ENCODE peak calls at places on chromosomes 7 and 10, in seven cellular contexts. N, U, E, S, H, I and C are unnamed samples.

GRCh38 chr10:132460691-132461090 is 63.7 kb downstream of the PWWP2B start:
- DNase-seq in N (no peak), U (no peak), E (no peak), S (no peak), H (peak), I (no peak), C (no peak)

GRCh38 chr7:74379938-74380337 is 73.8 kb upstream of the GTF2IRD1 start:
- DNase-seq in N (no peak), U (no peak), E (no peak), S (no peak), H (no peak), I (no peak), C (no peak)

GRCh38 chr7:160958-161725 is 31.2 kb upstream of the FAM20C start:
- DNase-seq in N (no peak), U (no peak), E (no peak), S (no peak), H (peak), I (no peak), C (no peak)

GRCh38 chr7:127367679-127368078 is 24.8 kb downstream of the ZNF800 start:
- DNase-seq in N (no peak), U (no peak), E (no peak), S (no peak), H (no peak), I (no peak), C (no peak)

GRCh38 chr10:91597397-91597881 is 35.4 kb downstream of the PPP1R3C start:
- DNase-seq in N (no peak), U (no peak), E (no peak), S (no peak), H (no peak), I (no peak), C (peak)

GRCh38 chr7:24894670-24895221 is 85.2 kb downstream of the OSBPL3 start:
- DNase-seq in N (no peak), U (no peak), E (no peak), S (no peak), H (no peak), I (no peak), C (no peak)

GRCh38 chr10:97705006-97705670 is 8.4 kb upstream of the MARVELD1 start:
- DNase-seq in N (no peak), U (no peak), E (no peak), S (no peak), H (no peak), I (no peak), C (no peak)

GRCh38 chr7:51187941-51188340 is 128.7 kb downstream of the COBL start:
- DNase-seq in N (no peak), U (no peak), E (peak), S (no peak), H (no peak), I (peak), C (no peak)

GRCh38 chr7:24905996-24906770 is 73.8 kb downstream of the OSBPL3 start:
- DNase-seq in N (no peak), U (no peak), E (no peak), S (no peak), H (peak), I (no peak), C (no peak)

GRCh38 chr10:22537810-22538209 is 176.6 kb downstream of the PIP4K2A start:
- DNase-seq in N (no peak), U (no peak), E (no peak), S (no peak), H (no peak), I (no peak), C (no peak)

GRCh38 chr7:22931011-22931410 is 82.9 kb downstream of the HYCC1 start:
- DNase-seq in N (no peak), U (no peak), E (no peak), S (no peak), H (no peak), I (no peak), C (no peak)

GRCh38 chr10:76049581-76050290 is 618.3 kb downstream of the LRMDA start:
- DNase-seq in N (no peak), U (no peak), E (no peak), S (no peak), H (no peak), I (no peak), C (no peak)

GRCh38 chr7:80449841-80450240 is 62.0 kb downstream of the GNAT3 start:
- DNase-seq in N (no peak), U (no peak), E (no peak), S (no peak), H (no peak), I (no peak), C (no peak)

GRCh38 chr10:6920072-6921019 is 340.3 kb upstream of the PRKCQ start:
- DNase-seq in N (no peak), U (peak), E (peak), S (peak), H (peak), I (peak), C (no peak)

GRCh38 chr10:133520193-133520738 is 6.9 kb upstream of the CYP2E1 start:
- DNase-seq in N (no peak), U (peak), E (peak), S (peak), H (peak), I (peak), C (peak)

GRCh38 chr7:135808206-135808605 is 59.6 kb upstream of the FAM180A start:
- DNase-seq in N (no peak), U (no peak), E (no peak), S (no peak), H (no peak), I (no peak), C (no peak)

GRCh38 chr10:88253120-88253519 is 330.0 kb downstream of the RNLS start:
- DNase-seq in N (no peak), U (no peak), E (no peak), S (no peak), H (no peak), I (no peak), C (no peak)

GRCh38 chr10:88259381-88259780 is 323.7 kb downstream of the RNLS start:
- DNase-seq in N (no peak), U (no peak), E (no peak), S (no peak), H (no peak), I (no peak), C (no peak)

GRCh38 chr10:88253622-88254021 is 329.5 kb downstream of the RNLS start:
- DNase-seq in N (no peak), U (no peak), E (no peak), S (no peak), H (peak), I (no peak), C (no peak)

GRCh38 chr10:88254091-88254490 is 329.0 kb downstream of the RNLS start:
- DNase-seq in N (no peak), U (no peak), E (no peak), S (no peak), H (peak), I (peak), C (no peak)

GRCh38 chr10:88256013-88256680 is 327.0 kb downstream of the RNLS start:
- DNase-seq in N (no peak), U (no peak), E (no peak), S (no peak), H (peak), I (no peak), C (no peak)
- H3K4me3 ChIP-seq in N (peak), U (no peak), E (no peak), S (no peak), H (no peak), I (no peak), C (no peak)

GRCh38 chr10:62237506-62237905 is 31.1 kb downstream of the RTKN2 start:
- DNase-seq in N (no peak), U (no peak), E (no peak), S (no peak), H (no peak), I (no peak), C (no peak)
- H3K4me3 ChIP-seq in N (no peak), U (no peak), E (no peak), S (no peak), H (no peak), I (no peak), C (no peak)

GRCh38 chr10:127195041-127195506 is 1.3 kb downstream of the INSYN2A start:
- DNase-seq in N (no peak), U (no peak), E (no peak), S (no peak), H (no peak), I (peak), C (no peak)

GRCh38 chr10:127196227-127196954 is at the start of gene INSYN2A:
- DNase-seq in N (no peak), U (no peak), E (no peak), S (no peak), H (peak), I (peak), C (no peak)

GRCh38 chr10:127194598-127194997 is 1.8 kb downstream of the INSYN2A start:
- DNase-seq in N (no peak), U (no peak), E (no peak), S (no peak), H (no peak), I (no peak), C (no peak)

GRCh38 chr10:127196955-127197432 is 603 bp upstream of the INSYN2A start:
- DNase-seq in N (no peak), U (no peak), E (no peak), S (no peak), H (no peak), I (no peak), C (no peak)

DNA sequence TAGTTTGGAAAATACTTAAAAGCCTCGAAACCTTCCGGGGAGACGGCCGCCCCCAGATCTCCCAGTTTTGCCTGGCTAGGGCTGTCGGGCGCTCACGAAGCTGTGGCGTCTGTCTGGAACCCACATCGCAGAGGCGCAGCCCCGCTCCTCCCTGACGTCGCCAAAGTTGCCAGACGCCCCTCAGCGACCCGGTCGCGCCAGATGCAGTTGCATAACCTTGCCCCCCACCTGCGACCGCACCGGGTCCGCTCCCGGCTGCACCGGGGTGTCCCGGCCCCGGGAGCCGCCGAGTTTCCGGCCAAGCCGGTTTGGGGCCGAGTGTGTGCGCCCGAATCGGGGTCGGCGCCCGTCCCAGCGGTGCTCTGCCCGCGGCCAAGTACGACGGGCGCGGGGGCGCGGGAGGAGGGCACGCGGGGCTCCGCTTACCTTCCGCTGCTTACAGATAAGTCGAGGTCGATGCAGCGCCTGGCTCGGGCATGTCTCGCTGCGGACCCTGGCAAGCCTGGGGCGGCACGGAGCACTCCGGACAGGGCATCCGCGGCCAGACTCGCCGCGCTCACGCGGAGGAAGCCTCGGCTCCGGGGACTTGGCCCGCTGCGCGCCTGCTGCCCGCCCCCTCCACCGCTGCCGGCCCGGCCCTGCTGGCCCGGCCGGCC is 692 bp downstream of the INSYN2A start:
- DNase-seq in N (no peak), U (no peak), E (no peak), S (no peak), H (peak), I (no peak), C (no peak)
- H3K4me3 ChIP-seq in N (peak), U (no peak), E (no peak), S (no peak), H (no peak), I (peak), C (peak)

DNA sequence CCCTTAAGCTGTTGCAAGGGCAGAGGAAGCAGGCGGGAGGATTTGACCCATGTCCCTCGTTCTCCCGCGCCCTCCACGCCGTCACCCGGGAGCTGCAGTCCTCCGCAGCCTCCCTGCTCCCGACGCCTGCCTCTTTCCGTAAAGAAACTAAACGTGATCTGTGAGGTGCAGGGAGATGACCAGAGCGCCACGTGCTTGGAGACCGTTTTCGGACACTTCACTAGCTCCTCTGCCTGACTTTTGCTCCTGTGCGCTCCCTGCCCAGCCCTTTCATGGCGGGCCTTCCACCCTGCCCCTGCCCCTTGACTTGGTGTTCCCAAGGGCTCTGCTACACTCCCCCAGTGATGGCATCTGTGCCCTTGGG is 171.2 kb downstream of the LSM5 start:
- DNase-seq in N (no peak), U (no peak), E (no peak), S (no peak), H (no peak), I (no peak), C (no peak)
- H3K4me3 ChIP-seq in N (no peak), U (no peak), E (no peak), S (no peak), H (peak), I (no peak), C (no peak)

GRCh38 chr10:3333426-3333825 is 160.8 kb upstream of the PITRM1 start:
- DNase-seq in N (no peak), U (no peak), E (no peak), S (no peak), H (no peak), I (no peak), C (no peak)

GRCh38 chr10:3331680-3332230 is 159.2 kb upstream of the PITRM1 start:
- DNase-seq in N (no peak), U (no peak), E (no peak), S (no peak), H (no peak), I (no peak), C (no peak)

GRCh38 chr10:3330687-3331086 is 158.1 kb upstream of the PITRM1 start:
- DNase-seq in N (no peak), U (no peak), E (no peak), S (no peak), H (no peak), I (no peak), C (peak)

GRCh38 chr10:3332732-3333131 is 160.2 kb upstream of the PITRM1 start:
- DNase-seq in N (no peak), U (no peak), E (no peak), S (no peak), H (no peak), I (no peak), C (no peak)

DNA sequence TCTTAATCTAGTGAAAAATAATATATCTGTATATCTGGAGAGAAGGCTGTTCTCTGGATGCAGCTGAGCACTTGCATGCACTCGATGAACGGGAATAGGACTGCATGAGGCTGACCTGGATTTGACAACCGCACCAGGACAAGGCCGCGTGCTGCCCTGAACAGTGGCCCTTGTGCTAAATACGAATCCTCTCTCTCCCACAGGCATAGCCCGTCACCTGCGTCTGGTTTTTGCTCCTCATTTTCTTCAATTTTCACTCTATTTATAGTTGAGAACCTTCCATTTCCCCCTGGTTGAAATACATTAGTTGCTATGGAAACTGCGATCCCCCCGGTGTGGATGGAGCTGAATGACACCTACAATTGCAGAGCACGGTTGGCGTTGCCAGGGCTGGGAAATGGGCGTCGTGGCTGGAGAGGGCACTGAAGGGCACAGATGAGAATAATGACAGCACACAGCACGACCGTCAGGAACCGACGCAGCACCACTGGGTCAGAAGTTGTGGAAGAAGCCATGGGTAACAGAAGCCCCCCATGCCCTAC is 158.6 kb upstream of the PITRM1 start:
- DNase-seq in N (no peak), U (no peak), E (no peak), S (no peak), H (no peak), I (no peak), C (no peak)
- H3K4me3 ChIP-seq in N (no peak), U (no peak), E (no peak), S (no peak), H (no peak), I (no peak), C (no peak)

GRCh38 chr7:98102170-98102569 is 4.5 kb upstream of the LMTK2 start:
- DNase-seq in N (no peak), U (no peak), E (no peak), S (no peak), H (no peak), I (no peak), C (no peak)

GRCh38 chr7:98107313-98107691 is 640 bp downstream of the LMTK2 start:
- DNase-seq in N (no peak), U (peak), E (no peak), S (peak), H (no peak), I (no peak), C (no peak)

GRCh38 chr7:98110249-98111022 is 3.8 kb downstream of the LMTK2 start:
- DNase-seq in N (no peak), U (no peak), E (peak), S (no peak), H (no peak), I (no peak), C (no peak)

GRCh38 chr7:98106647-98107312 is at the start of gene LMTK2:
- DNase-seq in N (peak), U (peak), E (peak), S (peak), H (peak), I (peak), C (peak)

DNA sequence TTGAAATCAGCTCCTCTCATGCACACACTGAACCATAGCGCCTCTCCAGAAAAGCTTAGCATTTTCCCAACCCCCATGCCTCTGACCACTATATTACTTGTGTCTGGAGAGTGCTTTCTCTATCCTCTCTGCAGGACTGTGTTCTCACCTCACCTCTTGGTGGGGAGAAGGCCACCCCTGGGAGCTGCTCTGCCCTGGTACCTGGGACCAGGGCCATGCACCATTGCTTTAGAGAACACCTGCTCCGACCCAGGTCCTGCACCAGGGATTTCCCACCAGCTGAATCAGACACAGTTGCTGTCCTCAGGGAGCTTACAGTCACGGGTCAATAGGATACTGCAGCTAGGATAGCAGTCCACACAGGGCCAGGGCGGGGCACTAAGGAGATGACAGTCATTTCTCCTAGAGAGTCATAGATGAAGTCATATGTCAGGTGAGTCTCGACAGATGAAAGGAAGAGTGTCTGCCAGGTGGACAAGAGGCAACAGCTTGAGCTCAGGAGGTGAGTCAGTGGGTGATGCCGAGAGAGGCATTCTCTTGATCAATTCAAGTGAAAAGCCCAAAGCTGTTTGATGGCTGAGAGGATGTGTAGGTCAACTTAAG is 619 bp upstream of the LMTK2 start:
- DNase-seq in N (no peak), U (no peak), E (no peak), S (no peak), H (no peak), I (no peak), C (no peak)
- H3K4me3 ChIP-seq in N (peak), U (peak), E (no peak), S (no peak), H (no peak), I (no peak), C (no peak)